ENCODE peak calls at places on chromosomes 5 and 9, in four cellular contexts. L is bronchial epithelial cell; S is CD4-positive, alpha-beta T cell; N is neural crest cell. H is an unnamed sample.

GRCh38 chr5:116032094-116032517 is at the start of gene ARL14EPL:
- DNase-seq in N (no peak), S (no peak), L (peak; percentile 74), H (peak; percentile 88)

GRCh38 chr5:2598503-2598902 is 153.0 kb downstream of the IRX2 start:
- DNase-seq in L (no peak), S (no peak), N (no peak), H (no peak)

GRCh38 chr5:15487228-15487627 is 12.8 kb upstream of the FBXL7 start:
- DNase-seq in N (no peak), S (no peak), L (no peak), H (no peak)

GRCh38 chr5:74167930-74168315 is 472.6 kb downstream of the ENC1 start:
- DNase-seq in N (no peak), L (no peak), S (no peak), H (no peak)

GRCh38 chr5:34762321-34762871 is 76.6 kb upstream of the TTC23L start:
- DNase-seq in S (no peak), N (no peak), L (no peak), H (no peak)

GRCh38 chr9:34403554-34404380 is 27.1 kb upstream of the MYORG start:
- DNase-seq in N (peak; percentile 82), L (peak; percentile 56), S (peak; percentile 48), H (peak; percentile 71)

GRCh38 chr9:77750284-77750683 is 102.2 kb upstream of the GNA14 start:
- DNase-seq in N (no peak), L (peak; percentile 17), S (no peak), H (no peak)

GRCh38 chr5:154652746-154653417 is 102.3 kb upstream of the LARP1 start:
- DNase-seq in S (no peak), N (no peak), L (no peak), H (peak; percentile 29)

GRCh38 chr5:6448622-6449464 is at the start of gene UBE2QL1:
- DNase-seq in L (no peak), S (peak; percentile 5), N (peak; percentile 11), H (no peak)

GRCh38 chr9:29212590-29213373 is 1639.5 kb upstream of the C9orf72 start:
- DNase-seq in S (no peak), N (peak; percentile 29), L (no peak), H (peak; percentile 59)

GRCh38 chr5:120297621-120298020 is 166.5 kb upstream of the PRR16 start:
- DNase-seq in S (no peak), L (no peak), N (no peak), H (no peak)

GRCh38 chr5:133429046-133429445 is 183.3 kb downstream of the FSTL4 start:
- DNase-seq in L (no peak), N (no peak), S (no peak), H (no peak)

GRCh38 chr5:109830955-109831502 is 141.3 kb downstream of the MAN2A1 start:
- DNase-seq in S (no peak), L (peak; percentile 47), N (no peak), H (no peak)

GRCh38 chr5:77957-78804 is 13.8 kb upstream of the PLEKHG4B start:
- DNase-seq in N (no peak), S (no peak), L (peak; percentile 38), H (peak; percentile 69)

GRCh38 chr5:40477856-40478546 is 201.7 kb upstream of the PTGER4 start:
- DNase-seq in S (no peak), N (no peak), L (peak; percentile 68), H (peak; percentile 77)

GRCh38 chr9:17229945-17230560 is 95.2 kb downstream of the CNTLN start:
- DNase-seq in S (no peak), L (no peak), N (no peak), H (no peak)

GRCh38 chr9:137108608-137109249 is 5.8 kb downstream of the DPP7 start:
- DNase-seq in N (no peak), S (no peak), L (no peak), H (no peak)

GRCh38 chr5:174910245-174910737 is 185.9 kb downstream of the MSX2 start:
- DNase-seq in N (peak; percentile 82), L (peak; percentile 10), S (peak; percentile 26), H (peak; percentile 77)

GRCh38 chr5:14790220-14790619 is 81.4 kb downstream of the ANKH start:
- DNase-seq in S (no peak), N (no peak), L (no peak), H (no peak)

GRCh38 chr5:95763941-95764340 is 32.8 kb downstream of the RHOBTB3 start:
- DNase-seq in S (no peak), L (no peak), N (no peak), H (no peak)

GRCh38 chr5:96285823-96286222 is 147.2 kb downstream of the PCSK1 start:
- DNase-seq in S (no peak), N (no peak), L (no peak), H (no peak)

GRCh38 chr9:128577206-128577605 is 24.8 kb downstream of the SPTAN1 start:
- DNase-seq in L (no peak), S (no peak), N (no peak), H (no peak)

GRCh38 chr5:135488727-135489465 is 36.7 kb upstream of the TIFAB start:
- DNase-seq in S (no peak), L (peak; percentile 30), N (peak; percentile 77), H (peak; percentile 89)

GRCh38 chr9:132808645-132809044 is 69.4 kb downstream of the AK8 start:
- DNase-seq in S (no peak), L (no peak), N (no peak), H (no peak)

GRCh38 chr5:159913048-159913447 is 3.2 kb upstream of the ADRA1B start:
- DNase-seq in L (peak; percentile 72), N (no peak), S (no peak), H (peak; percentile 99)

GRCh38 chr9:7777776-7778175 is 21.8 kb downstream of the DMAC1 start:
- DNase-seq in S (no peak), N (no peak), L (peak; percentile 33), H (peak; percentile 13)

GRCh38 chr5:44532981-44533380 is 143.8 kb upstream of the FGF10 start:
- DNase-seq in N (no peak), L (no peak), S (no peak), H (no peak)

GRCh38 chr5:68214472-68215207 is 916 bp upstream of the PIK3R1 start:
- DNase-seq in S (no peak), N (no peak), L (no peak), H (no peak)

GRCh38 chr9:129496187-129497063 is 124.5 kb downstream of the C9orf50 start:
- DNase-seq in L (peak; percentile 57), S (peak; percentile 80), N (peak; percentile 93), H (peak; percentile 94)

GRCh38 chr5:114101153-114101552 is 260.7 kb upstream of the KCNN2 start:
- DNase-seq in S (no peak), N (no peak), L (peak; percentile 29), H (peak; percentile 54)

GRCh38 chr9:129398901-129399300 is 220.8 kb upstream of the IER5L start:
- DNase-seq in N (no peak), S (no peak), L (no peak), H (no peak)

GRCh38 chr5:87949665-87950640 is 318.7 kb downstream of the TMEM161B start:
- DNase-seq in N (no peak), L (no peak), S (no peak), H (no peak)

GRCh38 chr5:87940775-87941174 is 327.9 kb downstream of the TMEM161B start:
- DNase-seq in L (no peak), N (no peak), S (no peak), H (no peak)

DNA sequence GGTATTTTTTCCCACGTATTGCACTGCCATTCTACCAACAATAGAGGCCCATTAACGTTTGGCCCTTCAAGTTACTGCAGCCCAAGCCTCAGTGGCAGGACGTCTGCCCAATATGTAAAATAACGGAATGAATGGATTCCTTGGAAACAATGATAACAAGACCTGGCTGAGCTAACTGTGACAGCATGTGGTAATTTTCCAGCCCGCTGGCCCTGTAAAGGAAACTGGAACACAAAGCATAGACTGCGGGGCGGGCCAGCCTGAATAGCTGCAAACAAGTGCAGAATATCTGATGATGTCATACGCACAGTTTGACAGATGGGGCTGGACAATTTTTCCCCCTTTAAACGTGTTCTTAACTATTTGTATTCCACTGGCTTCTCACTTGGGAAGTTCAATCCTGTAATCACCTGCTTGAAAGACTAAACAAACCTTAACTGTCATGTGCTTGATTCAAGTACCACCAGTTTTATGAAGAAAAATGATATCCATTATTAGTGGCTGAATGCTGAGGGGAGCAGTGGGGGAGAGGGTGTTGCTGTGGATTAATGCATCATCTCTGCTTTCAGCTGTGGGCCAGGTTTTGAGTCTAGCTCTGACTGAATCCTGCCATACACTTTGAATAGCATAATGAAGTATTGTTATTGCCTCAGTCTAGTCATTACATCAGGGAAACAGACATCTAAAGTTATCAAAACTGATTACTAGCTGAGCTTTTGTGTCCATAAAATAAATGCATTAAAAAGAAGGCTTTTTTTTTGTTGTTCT is 323.9 kb downstream of the TMEM161B start:
- DNase-seq in S (no peak), L (no peak), N (peak; percentile 54), H (no peak)
- TF ChIP-seq CTCF in S (no peak), L (no peak), N (no peak), H (no peak)

DNA sequence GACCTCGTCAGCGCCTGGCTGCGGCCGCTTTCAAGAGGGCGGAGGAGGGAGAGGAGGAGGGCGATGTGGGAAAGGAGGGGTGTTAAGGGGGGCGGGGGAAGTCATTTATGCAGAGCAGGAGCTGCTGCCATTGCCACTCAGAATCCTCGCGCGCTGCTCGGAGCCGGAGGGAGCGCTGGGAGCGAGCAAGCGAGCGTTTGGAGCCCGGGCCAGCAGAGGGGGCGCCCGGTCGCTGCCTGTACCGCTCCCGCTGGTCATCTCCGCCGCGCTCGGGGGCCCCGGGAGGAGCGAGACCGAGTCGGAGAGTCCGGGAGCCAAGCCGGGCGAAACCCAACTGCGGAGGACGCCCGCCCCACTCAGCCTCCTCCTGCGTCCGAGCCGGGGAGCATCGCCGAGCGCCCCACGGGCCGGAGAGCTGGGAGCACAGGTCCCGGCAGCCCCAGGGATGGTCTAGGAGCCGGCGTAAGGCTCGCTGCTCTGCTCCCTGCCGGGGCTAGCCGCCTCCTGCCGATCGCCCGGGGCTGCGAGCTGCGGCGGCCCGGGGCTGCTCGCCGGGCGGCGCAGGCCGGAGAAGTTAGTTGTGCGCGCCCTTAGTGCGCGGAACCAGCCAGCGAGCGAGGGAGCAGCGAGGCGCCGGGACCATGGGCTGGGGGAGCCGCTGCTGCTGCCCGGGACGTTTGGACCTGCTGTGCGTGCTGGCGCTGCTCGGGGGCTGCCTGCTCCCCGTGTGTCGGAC is at the start of gene PCSK5:
- DNase-seq in L (peak; percentile 83), N (peak; percentile 76), S (peak; percentile 81), H (peak; percentile 85)
- TF ChIP-seq CTCF in L (peak; percentile 35), N (peak; percentile 45), S (no peak), H (no peak)

DNA sequence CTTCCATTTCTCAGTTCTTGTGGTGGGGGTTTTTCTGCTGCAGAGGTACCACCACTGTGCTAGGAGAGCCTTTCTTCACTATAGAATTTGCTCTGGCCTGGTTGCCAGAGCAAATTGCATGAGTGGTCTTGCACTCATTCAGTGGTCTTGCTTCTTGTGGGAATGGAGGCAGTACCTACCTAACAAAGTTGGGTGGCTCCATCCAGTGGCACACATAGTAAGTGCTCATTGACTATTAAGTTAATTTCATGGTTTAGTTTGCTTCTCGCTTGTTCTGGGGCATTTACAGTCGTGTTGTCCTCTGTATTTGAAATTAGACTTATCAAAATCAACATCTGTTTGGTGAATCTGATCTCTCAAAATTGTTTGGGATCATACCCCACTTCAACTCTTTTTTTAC is 23.0 kb downstream of the SLC28A3 start:
- DNase-seq in L (no peak), S (no peak), N (no peak), H (no peak)
- TF ChIP-seq CTCF in L (no peak), S (no peak), N (peak; percentile 17), H (no peak)

GRCh38 chr9:98385751-98386150 is 130.3 kb upstream of the TBC1D2 start:
- DNase-seq in N (no peak), S (no peak), L (no peak), H (no peak)

GRCh38 chr9:98379572-98379971 is 124.1 kb upstream of the TBC1D2 start:
- DNase-seq in L (no peak), S (no peak), N (no peak), H (no peak)

GRCh38 chr9:98380065-98380681 is 124.7 kb upstream of the TBC1D2 start:
- DNase-seq in S (no peak), L (peak; percentile 15), N (peak; percentile 15), H (no peak)

GRCh38 chr9:98381311-98382103 is 126.1 kb upstream of the TBC1D2 start:
- DNase-seq in S (no peak), N (no peak), L (no peak), H (no peak)

GRCh38 chr9:98383758-98384157 is 128.3 kb upstream of the TBC1D2 start:
- DNase-seq in S (no peak), N (no peak), L (no peak), H (no peak)
- TF ChIP-seq CTCF in S (no peak), N (no peak), L (no peak), H (no peak)